ENCODE peak calls at places on chromosome 12, in four cellular contexts. J, W, R and D are unnamed samples.
A peak's percentile ranks its signal among the peaks of the same experiment; 100 is the strongest.

GRCh38 chr12:93743229-93743998 is 66.2 kb downstream of the CRADD start:
- DNase-seq in W (no peak), J (no peak), R (no peak), D (no peak)

GRCh38 chr12:124299628-124300388 is 4.9 kb downstream of the RFLNA start:
- DNase-seq in W (no peak), R (no peak), J (no peak), D (no peak)

GRCh38 chr12:112182499-112182898 is 57.1 kb downstream of the TRAFD1 start:
- DNase-seq in R (no peak), W (no peak), J (no peak), D (no peak)

GRCh38 chr12:11433664-11434063 is 38.3 kb upstream of the PRB2 start:
- DNase-seq in J (no peak), W (no peak), R (no peak), D (no peak)

GRCh38 chr12:70646850-70647249 is 9.6 kb upstream of the PTPRB start:
- DNase-seq in R (no peak), W (no peak), J (no peak), D (no peak)

GRCh38 chr12:123094349-123095073 is 56.4 kb downstream of the PITPNM2 start:
- DNase-seq in R (no peak), W (peak; percentile 79), J (peak; percentile 44), D (peak; percentile 20)

GRCh38 chr12:47730341-47730744 is 5.1 kb upstream of the ENDOU start:
- DNase-seq in W (no peak), R (no peak), J (no peak), D (no peak)

GRCh38 chr12:122137229-122137628 is 36.8 kb downstream of the IL31 start:
- DNase-seq in W (no peak), R (no peak), J (peak; percentile 52), D (no peak)

GRCh38 chr12:48903982-48904411 is 21.3 kb downstream of the FKBP11 start:
- DNase-seq in J (peak; percentile 82), R (peak; percentile 20), W (peak; percentile 76), D (peak; percentile 90)

GRCh38 chr12:4099276-4099675 is 174.3 kb upstream of the CCND2 start:
- DNase-seq in J (no peak), W (no peak), R (no peak), D (no peak)

GRCh38 chr12:101785671-101786070 is 45.1 kb downstream of the GNPTAB start:
- DNase-seq in W (no peak), R (no peak), J (no peak), D (no peak)

GRCh38 chr12:48311313-48311712 is 39.4 kb downstream of the ZNF641 start:
- DNase-seq in J (no peak), W (no peak), R (no peak), D (no peak)

GRCh38 chr12:80413462-80413861 is 30.6 kb upstream of the PTPRQ start:
- DNase-seq in J (no peak), W (no peak), R (no peak), D (no peak)

GRCh38 chr12:22064968-22065367 is 18.9 kb downstream of the CMAS start:
- DNase-seq in J (no peak), W (no peak), R (no peak), D (no peak)

GRCh38 chr12:132153501-132154340 is 9.5 kb downstream of the NOC4L start:
- DNase-seq in R (peak; percentile 8), J (peak; percentile 65), W (peak; percentile 63), D (peak; percentile 86)

GRCh38 chr12:97595936-97596335 is 133.3 kb downstream of the RMST start:
- DNase-seq in R (no peak), W (no peak), J (no peak), D (no peak)

GRCh38 chr12:40104461-40105264 is 1.2 kb downstream of the SLC2A13 start:
- DNase-seq in W (no peak), J (peak; percentile 63), R (no peak), D (peak; percentile 23)

GRCh38 chr12:68885381-68885780 is 47.6 kb downstream of the CPM start:
- DNase-seq in R (no peak), W (no peak), J (no peak), D (no peak)

GRCh38 chr12:43766291-43766690 is 7.5 kb downstream of the IRAK4 start:
- DNase-seq in W (no peak), J (no peak), R (no peak), D (no peak)

GRCh38 chr12:47963340-47964040 is at the start of gene TMEM106C:
- DNase-seq in J (peak; percentile 98), W (peak; percentile 82), R (peak; percentile 75), D (peak; percentile 99)

GRCh38 chr12:52613363-52614030 is 4.9 kb downstream of the KRT73 start:
- DNase-seq in R (no peak), W (no peak), J (no peak), D (no peak)

GRCh38 chr12:108912361-108912760 is 32.5 kb downstream of the DAO start:
- DNase-seq in R (no peak), W (no peak), J (no peak), D (no peak)

GRCh38 chr12:60106207-60106606 is 510.4 kb downstream of the SLC16A7 start:
- DNase-seq in J (no peak), R (no peak), W (no peak), D (no peak)

GRCh38 chr12:69026341-69026740 is 93.4 kb upstream of the CPM start:
- DNase-seq in W (no peak), J (no peak), R (no peak), D (no peak)

GRCh38 chr12:62601765-62602444 is 135.3 kb downstream of the MON2 start:
- DNase-seq in J (no peak), W (peak; percentile 31), R (no peak), D (no peak)

GRCh38 chr12:27233814-27234213 is 10.3 kb upstream of the STK38L start:
- DNase-seq in W (peak; percentile 26), R (no peak), J (peak; percentile 14), D (no peak)

GRCh38 chr12:112321277-112321676 is 61.0 kb downstream of the HECTD4 start:
- DNase-seq in R (no peak), J (no peak), W (no peak), D (no peak)

GRCh38 chr12:46459881-46460545 is 87.4 kb upstream of the SLC38A2 start:
- DNase-seq in J (no peak), W (no peak), R (no peak), D (no peak)

GRCh38 chr12:113462880-113463745 is 8.6 kb downstream of the LHX5 start:
- DNase-seq in W (no peak), R (no peak), J (no peak), D (no peak)

GRCh38 chr12:76551482-76551888 is 8.1 kb downstream of the OSBPL8 start:
- DNase-seq in W (no peak), J (peak; percentile 31), R (no peak), D (peak; percentile 37)

GRCh38 chr12:13571035-13571434 is 374.5 kb downstream of the EMP1 start:
- DNase-seq in J (no peak), R (no peak), W (peak; percentile 83), D (no peak)

GRCh38 chr12:32455607-32456063 is 56.3 kb downstream of the FGD4 start:
- DNase-seq in W (peak; percentile 55), R (no peak), J (peak; percentile 31), D (peak; percentile 34)

GRCh38 chr12:67751376-67751928 is 102.9 kb downstream of the DYRK2 start:
- DNase-seq in R (no peak), J (no peak), W (no peak), D (no peak)

GRCh38 chr12:27969901-27970390 is 2.6 kb downstream of the PTHLH start:
- DNase-seq in W (peak; percentile 38), R (peak; percentile 25), J (peak; percentile 52), D (peak; percentile 54)

GRCh38 chr12:41288188-41288811 is 100.2 kb downstream of the PDZRN4 start:
- DNase-seq in J (no peak), R (no peak), W (no peak), D (peak; percentile 68)

GRCh38 chr12:94244165-94245133 is 96.1 kb downstream of the PLXNC1 start:
- DNase-seq in R (no peak), J (no peak), W (no peak), D (no peak)

GRCh38 chr12:115135800-115136211 is 451.8 kb upstream of the TBX3 start:
- DNase-seq in J (no peak), W (no peak), R (no peak), D (no peak)

GRCh38 chr12:123829561-123829960 is 67.5 kb downstream of the DNAH10 start:
- DNase-seq in R (no peak), J (no peak), W (no peak), D (no peak)

GRCh38 chr12:109952873-109953272 is 43.3 kb downstream of the GIT2 start:
- DNase-seq in J (no peak), R (no peak), W (no peak), D (no peak)

GRCh38 chr12:109950625-109951024 is 45.5 kb downstream of the GIT2 start:
- DNase-seq in J (no peak), R (no peak), W (no peak), D (no peak)

GRCh38 chr12:109952160-109952858 is 43.9 kb downstream of the GIT2 start:
- DNase-seq in R (peak; percentile 34), W (no peak), J (no peak), D (no peak)

GRCh38 chr12:109951751-109952150 is 44.4 kb downstream of the GIT2 start:
- DNase-seq in J (no peak), W (no peak), R (no peak), D (no peak)

GRCh38 chr12:109951136-109951535 is 45.0 kb downstream of the GIT2 start:
- DNase-seq in R (no peak), J (no peak), W (no peak), D (no peak)
- TF ChIP-seq BHLHE40 in R (no peak), J (no peak), W (no peak), D (no peak)

GRCh38 chr12:19978193-19978592 is 390.1 kb upstream of the PDE3A start:
- DNase-seq in W (no peak), J (no peak), R (no peak), D (no peak)
- TF ChIP-seq FOXM1 in W (no peak), J (no peak), R (no peak), D (no peak)

GRCh38 chr12:120467439-120467838 is 2.1 kb downstream of the SRSF9 start:
- DNase-seq in W (no peak), R (no peak), J (no peak), D (no peak)

GRCh38 chr12:120468846-120469449 is 600 bp downstream of the SRSF9 start:
- DNase-seq in J (peak; percentile 92), W (no peak), R (no peak), D (peak; percentile 56)

GRCh38 chr12:120466560-120467315 is 2.8 kb downstream of the SRSF9 start:
- DNase-seq in W (peak; percentile 27), R (no peak), J (no peak), D (no peak)

GRCh38 chr12:120469450-120470149 is at the start of gene SRSF9:
- DNase-seq in R (peak; percentile 80), J (peak; percentile 94), W (peak; percentile 90), D (peak; percentile 97)

DNA sequence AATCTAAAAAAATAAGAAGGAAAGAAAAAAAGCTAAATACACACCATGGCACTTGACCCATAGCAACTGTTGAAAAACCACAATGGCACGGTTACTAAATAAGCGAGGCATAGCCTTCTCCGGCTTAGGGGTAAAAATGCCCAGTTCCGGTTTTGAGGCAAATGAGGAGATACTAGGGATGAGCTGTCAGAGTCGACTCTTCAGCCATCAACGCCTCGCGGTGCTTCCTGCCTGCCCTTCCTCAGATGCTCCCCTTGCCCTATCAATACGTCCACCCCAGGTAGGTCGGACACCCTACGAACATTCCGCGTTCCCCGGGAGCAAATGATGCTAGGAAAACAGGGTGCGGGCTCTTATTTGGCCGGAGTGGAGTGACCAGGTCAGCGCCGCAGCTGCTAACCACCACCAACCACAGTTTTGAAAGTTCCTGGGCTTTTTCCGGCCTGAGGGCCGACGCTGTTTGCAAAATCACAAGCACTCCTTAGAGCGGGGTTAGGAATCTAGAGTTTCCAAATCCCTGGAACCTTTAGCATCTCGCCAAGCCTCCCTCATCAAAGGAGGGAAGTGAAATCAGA is 1.2 kb downstream of the SRSF9 start:
- DNase-seq in W (peak; percentile 44), R (no peak), J (no peak), D (no peak)
- TF ChIP-seq BHLHE40 in W (no peak), R (peak; percentile 53), J (no peak), D (no peak)

GRCh38 chr12:64840949-64841717 is 16.7 kb downstream of the TBC1D30 start:
- DNase-seq in J (no peak), W (no peak), R (no peak), D (no peak)
- TF ChIP-seq FOXM1 in J (no peak), W (no peak), R (no peak), D (no peak)